ENCODE peak calls at places on chromosomes 13 and 19, in seven cellular contexts. K, J, O, S, Y, N and X are unnamed samples.
A peak's percentile ranks its signal among the peaks of the same experiment; 100 is the strongest.

GRCh38 chr13:46530084-46530935 is 22.7 kb upstream of the LRCH1 start:
- DNase-seq in K (no peak), J (no peak), O (no peak), S (no peak), Y (no peak), N (no peak), X (no peak)

GRCh38 chr13:33114146-33114545 is 97.9 kb downstream of the KL start:
- DNase-seq in K (no peak), J (no peak), O (no peak), S (no peak), Y (no peak), N (no peak), X (no peak)

GRCh38 chr13:113667771-113668490 is 912 bp downstream of the GRK1 start:
- DNase-seq in K (peak; percentile 23), J (peak; percentile 43), O (no peak), S (no peak), Y (no peak), N (peak; percentile 59), X (peak; percentile 60)

GRCh38 chr13:96338030-96338429 is 248.1 kb downstream of the HS6ST3 start:
- DNase-seq in K (no peak), J (no peak), O (no peak), S (no peak), Y (no peak), N (no peak), X (no peak)

GRCh38 chr13:50838701-50839100 is 4.8 kb downstream of the DLEU7 start:
- DNase-seq in K (no peak), J (no peak), O (no peak), S (no peak), Y (no peak), N (no peak), X (no peak)

GRCh38 chr13:113941571-113942191 is 32.2 kb downstream of the C13orf46 start:
- DNase-seq in K (no peak), J (no peak), O (no peak), S (no peak), Y (no peak), N (peak; percentile 56), X (peak; percentile 54)

GRCh38 chr19:3721131-3721899 is 13.1 kb downstream of the TJP3 start:
- DNase-seq in K (peak; percentile 98), J (peak; percentile 98), O (peak; percentile 61), S (peak; percentile 95), Y (peak; percentile 98), N (peak; percentile 94), X (peak; percentile 82)

GRCh38 chr13:23428183-23428528 is 5.3 kb downstream of the SACS start:
- DNase-seq in K (no peak), J (no peak), O (peak; percentile 68), S (no peak), Y (no peak), N (no peak), X (no peak)

GRCh38 chr13:82565191-82565590 is 1317.1 kb downstream of the SLITRK1 start:
- DNase-seq in K (no peak), J (no peak), O (no peak), S (no peak), Y (peak; percentile 3), N (no peak), X (no peak)

GRCh38 chr13:43572601-43573360 is 214.0 kb downstream of the ENOX1 start:
- DNase-seq in K (no peak), J (no peak), O (no peak), S (no peak), Y (no peak), N (no peak), X (no peak)

GRCh38 chr19:12139885-12140544 is at the start of gene ZNF20:
- DNase-seq in K (peak; percentile 98), J (peak; percentile 98), O (peak; percentile 90), S (peak; percentile 32), Y (peak; percentile 99), N (peak; percentile 98), X (peak; percentile 97)

GRCh38 chr13:28716511-28716910 is 2.3 kb downstream of the SLC46A3 start:
- DNase-seq in K (no peak), J (no peak), O (peak; percentile 90), S (peak; percentile 35), Y (no peak), N (no peak), X (peak; percentile 85)
- TF ChIP-seq POLR2AphosphoS5 in K (no peak), J (no peak), O (peak; percentile 63), S (no peak), Y (no peak), N (peak; percentile 9), X (peak; percentile 23)

GRCh38 chr13:112061367-112062046 is 5.4 kb upstream of the SOX1 start:
- DNase-seq in K (no peak), J (no peak), O (no peak), S (no peak), Y (peak; percentile 54), N (no peak), X (no peak)
- H3K4me3 ChIP-seq in K (no peak overlapping the region), J (no peak overlapping the region), O (no peak overlapping the region), S (no peak overlapping the region), Y (peak overlapping the region; percentile 49), N (no peak overlapping the region), X (no peak overlapping the region)

GRCh38 chr19:1354496-1355257 is 29.0 kb upstream of the NDUFS7 start:
- DNase-seq in K (peak; percentile 93), J (peak; percentile 87), O (peak; percentile 88), S (peak; percentile 60), Y (peak; percentile 91), N (peak; percentile 96), X (peak; percentile 95)
- TF ChIP-seq POLR2AphosphoS5 in K (peak; percentile 64), J (peak; percentile 30), O (peak; percentile 88), S (peak; percentile 85), Y (peak; percentile 76), N (peak; percentile 79), X (peak; percentile 86)

DNA sequence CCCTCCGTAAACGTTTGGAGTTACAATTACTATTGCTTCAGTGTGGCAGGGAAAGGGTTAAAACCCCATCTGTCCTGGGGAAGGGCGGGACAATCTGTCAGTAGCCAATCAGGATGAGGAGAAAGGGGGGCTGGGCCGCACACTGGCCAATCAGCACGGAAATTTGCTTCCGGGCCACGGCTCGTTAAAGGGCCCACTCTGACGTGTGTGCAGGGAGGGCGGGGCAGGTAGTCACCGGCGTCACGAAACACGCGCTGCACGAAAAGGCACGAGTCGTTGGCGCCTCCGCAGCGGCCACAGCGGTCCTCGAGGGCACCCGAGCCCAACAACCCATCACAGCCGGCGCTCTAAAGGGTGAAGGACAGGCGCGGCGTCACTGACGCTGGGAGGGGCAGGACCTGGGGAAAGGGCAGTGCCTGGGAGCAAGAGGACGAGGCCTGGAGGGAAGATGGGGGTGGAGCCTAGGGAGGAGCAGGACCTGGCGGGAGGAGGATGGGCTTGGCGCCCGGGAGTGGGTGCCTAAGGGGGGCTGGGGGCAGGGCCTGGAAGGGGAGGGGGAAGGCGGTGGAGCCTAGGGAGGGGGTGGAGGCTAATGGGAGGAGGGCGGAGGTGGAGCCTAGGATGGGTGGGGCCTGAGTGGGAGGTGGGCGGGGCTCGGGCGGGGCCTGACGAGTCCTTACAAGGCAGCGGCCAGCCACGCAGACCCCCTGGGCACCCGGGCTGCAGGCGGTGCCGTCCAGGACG is 4.9 kb downstream of the ADAMTSL5 start:
- DNase-seq in K (peak; percentile 89), J (peak; percentile 93), O (peak; percentile 91), S (peak; percentile 94), Y (peak; percentile 98), N (peak; percentile 92), X (peak; percentile 97)
- H3K4me3 ChIP-seq in K (peak overlapping the region; percentile 35), J (peak overlapping the region; percentile 69), O (peak overlapping the region; percentile 26), S (peak overlapping the region; percentile 39), Y (peak overlapping the region; percentile 90), N (no peak overlapping the region), X (peak overlapping the region; percentile 20)